ENCODE peak calls at places on chromosomes 11 and 22, in six cellular contexts. B is A549, G is IMR-90, L is heart left ventricle, Z is HCT116, I is adrenal gland. R is an unnamed sample.

GRCh38 chr11:121300313-121300971 is 7.9 kb downstream of the SC5D start:
- DNase-seq in I (no peak), Z (no peak), L (no peak), B (no peak), G (no peak), R (no peak)

GRCh38 chr11:71342951-71343827 is 90.8 kb upstream of the SHANK2 start:
- DNase-seq in Z (peak; percentile 40), L (no peak), I (peak; percentile 86), B (peak; percentile 60), G (peak; percentile 15), R (peak; percentile 14)

GRCh38 chr22:36301384-36301828 is 48.5 kb downstream of the APOL1 start:
- DNase-seq in G (peak; percentile 73), I (peak; percentile 88), B (peak; percentile 70), L (peak; percentile 74), Z (peak; percentile 29), R (peak; percentile 71)

GRCh38 chr22:40482886-40483285 is 112.5 kb downstream of the SGSM3 start:
- DNase-seq in I (no peak), L (no peak), G (no peak), B (no peak), Z (no peak), R (no peak)

GRCh38 chr11:35214792-35215193 is 75.8 kb downstream of the CD44 start:
- DNase-seq in L (no peak), Z (peak; percentile 74), I (no peak), B (peak; percentile 46), G (peak; percentile 97), R (no peak)

GRCh38 chr22:22670076-22670795 is 25.8 kb downstream of the GGTLC2 start:
- DNase-seq in L (no peak), Z (no peak), I (no peak), G (no peak), B (no peak), R (no peak)

GRCh38 chr11:34105957-34106504 is 602 bp downstream of the NAT10 start:
- DNase-seq in G (peak; percentile 18), B (no peak), L (no peak), I (no peak), Z (no peak), R (peak; percentile 78)

GRCh38 chr11:58771458-58771855 is 39.7 kb upstream of the GLYAT start:
- DNase-seq in G (no peak), I (no peak), B (no peak), L (no peak), Z (no peak), R (peak; percentile 55)

GRCh38 chr11:40162901-40163300 is 1296.6 kb downstream of the LRRC4C start:
- DNase-seq in B (no peak), I (no peak), L (no peak), G (no peak), Z (no peak), R (no peak)

GRCh38 chr11:88594274-88594950 is 256.9 kb upstream of the CTSC start:
- DNase-seq in B (no peak), L (no peak), G (no peak), Z (no peak), I (no peak), R (no peak)

GRCh38 chr11:128232588-128232987 is 354.8 kb downstream of the ETS1 start:
- DNase-seq in G (no peak), Z (no peak), L (no peak), I (no peak), B (no peak), R (no peak)

GRCh38 chr11:91156041-91156440 is 933.2 kb upstream of the CHORDC1 start:
- DNase-seq in B (no peak), Z (no peak), G (no peak), I (no peak), L (no peak), R (no peak)

GRCh38 chr11:10701982-10702381 is 8.4 kb upstream of the IRAG1 start:
- DNase-seq in G (peak; percentile 67), L (no peak), I (no peak), B (no peak), Z (no peak), R (no peak)

GRCh38 chr11:112778091-112778889 is 182.9 kb upstream of the NCAM1 start:
- DNase-seq in L (no peak), I (no peak), Z (no peak), G (no peak), B (no peak), R (no peak)

GRCh38 chr11:111327908-111328624 is 29.7 kb downstream of the POU2AF3 start:
- DNase-seq in G (no peak), Z (no peak), B (no peak), I (peak; percentile 67), L (peak; percentile 30), R (no peak)

GRCh38 chr11:87315229-87315628 is 277.5 kb downstream of the TMEM135 start:
- DNase-seq in G (no peak), B (no peak), I (no peak), L (no peak), Z (no peak), R (peak; percentile 48)

GRCh38 chr22:30926706-30927105 is 41.9 kb downstream of the MORC2 start:
- DNase-seq in I (no peak), Z (no peak), B (no peak), L (no peak), G (no peak), R (no peak)

GRCh38 chr11:108498046-108498815 is at the start of gene POGLUT3:
- DNase-seq in G (peak; percentile 49), Z (no peak), L (peak; percentile 57), B (peak; percentile 29), I (peak; percentile 46), R (peak; percentile 77)

GRCh38 chr11:95302211-95302610 is 71.2 kb upstream of the SESN3 start:
- DNase-seq in G (no peak), I (no peak), B (no peak), Z (no peak), L (no peak), R (no peak)

GRCh38 chr11:75524576-75525432 is 937 bp downstream of the GDPD5 start:
- DNase-seq in I (peak; percentile 28), B (no peak), L (peak; percentile 26), Z (no peak), G (peak; percentile 34), R (peak; percentile 66)

GRCh38 chr11:121721961-121722360 is 269.2 kb upstream of the SORL1-AS1 start:
- DNase-seq in Z (no peak), G (no peak), I (no peak), B (no peak), L (no peak), R (no peak)

GRCh38 chr11:108788565-108789199 is 123.8 kb downstream of the DDX10 start:
- DNase-seq in G (peak; percentile 41), Z (peak; percentile 21), I (peak; percentile 33), L (peak; percentile 9), B (peak; percentile 31), R (no peak)

GRCh38 chr22:46360097-46360496 is 24.6 kb downstream of the TRMU start:
- DNase-seq in Z (no peak), B (no peak), L (no peak), G (no peak), I (no peak), R (no peak)

DNA sequence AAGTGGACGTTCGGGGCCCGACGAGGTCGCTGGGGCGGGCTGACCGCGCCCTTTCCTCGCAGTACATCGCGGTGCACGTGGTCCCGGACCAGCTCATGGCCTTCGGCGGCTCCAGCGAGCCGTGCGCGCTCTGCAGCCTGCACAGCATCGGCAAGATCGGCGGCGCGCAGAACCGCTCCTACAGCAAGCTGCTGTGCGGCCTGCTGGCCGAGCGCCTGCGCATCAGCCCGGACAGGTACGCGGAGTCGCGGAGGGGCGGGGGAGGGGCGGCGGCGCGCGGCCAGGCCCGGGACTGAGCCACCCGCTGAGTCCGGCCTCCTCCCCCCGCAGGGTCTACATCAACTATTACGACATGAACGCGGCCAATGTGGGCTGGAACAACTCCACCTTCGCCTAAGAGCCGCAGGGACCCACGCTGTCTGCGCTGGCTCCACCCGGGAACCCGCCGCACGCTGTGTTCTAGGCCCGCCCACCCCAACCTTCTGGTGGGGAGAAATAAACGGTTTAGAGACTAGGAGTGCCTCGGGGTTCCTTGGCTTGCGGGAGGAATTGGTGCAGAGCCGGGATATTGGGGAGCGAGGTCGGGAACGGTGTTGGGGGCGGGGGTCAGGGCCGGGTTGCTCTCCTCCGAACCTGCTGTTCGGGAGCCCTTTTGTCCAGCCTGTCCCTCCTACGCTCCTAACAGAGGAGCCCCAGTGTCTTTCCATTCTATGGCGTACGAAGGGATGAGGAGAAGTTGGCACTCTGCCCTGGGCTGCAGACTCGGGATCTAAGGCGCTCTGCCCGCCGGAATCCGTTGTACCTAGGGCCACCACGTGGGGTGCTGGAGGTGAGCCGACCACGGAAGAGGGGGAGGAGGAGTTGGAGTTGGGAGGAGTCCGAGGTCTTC is 771 bp downstream of the MIF start:
- DNase-seq in G (peak; percentile 63), L (peak; percentile 44), Z (peak; percentile 76), B (peak; percentile 85), I (peak; percentile 88), R (peak; percentile 82)
- TF ChIP-seq POLR2A in G (no peak), L (no peak), Z (no peak), B (peak; percentile 27), I (no peak), R (no peak)

GRCh38 chr11:69969890-69970784 is 108.0 kb upstream of the ANO1 start:
- DNase-seq in I (no peak), Z (no peak), B (no peak), L (no peak), G (no peak), R (peak; percentile 33)

GRCh38 chr11:69974528-69974927 is 103.6 kb upstream of the ANO1 start:
- DNase-seq in Z (no peak), L (no peak), G (no peak), B (no peak), I (no peak), R (no peak)

GRCh38 chr11:69972351-69972802 is 105.7 kb upstream of the ANO1 start:
- DNase-seq in G (no peak), Z (no peak), I (no peak), L (no peak), B (no peak), R (no peak)

GRCh38 chr11:69970785-69971535 is 107.2 kb upstream of the ANO1 start:
- DNase-seq in G (no peak), I (no peak), B (no peak), Z (no peak), L (no peak), R (no peak)

DNA sequence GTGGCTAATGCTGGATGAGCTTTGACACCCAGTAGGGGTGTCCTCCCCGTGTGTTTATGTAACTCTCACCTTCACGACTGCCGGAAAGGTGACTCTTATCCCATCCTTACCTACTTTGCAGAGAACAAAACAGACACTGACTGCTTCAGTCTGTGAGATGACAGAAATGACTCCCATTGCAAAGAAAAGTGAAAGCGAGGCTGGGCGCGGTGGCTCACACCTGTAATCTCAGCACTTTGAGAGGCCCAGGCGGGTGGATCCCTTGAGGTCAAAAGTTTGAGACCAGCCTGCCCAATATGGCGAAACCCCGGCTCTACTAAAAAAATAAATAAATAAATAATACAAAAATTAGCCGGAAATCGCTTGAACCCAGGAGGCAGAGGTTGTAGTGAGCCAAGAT is 106.4 kb upstream of the ANO1 start:
- DNase-seq in G (no peak), B (no peak), I (no peak), Z (no peak), L (no peak), R (no peak)
- TF ChIP-seq POLR2A in G (no peak), B (no peak), I (no peak), Z (no peak), L (no peak), R (no peak)

GRCh38 chr22:19848298-19849224 is 6.1 kb downstream of the GNB1L start:
- DNase-seq in G (no peak), L (no peak), I (peak; percentile 79), B (peak; percentile 20), Z (peak; percentile 32), R (no peak)
- TF ChIP-seq POLR2A in G (no peak), L (no peak), I (no peak), B (no peak), Z (no peak), R (peak; percentile 22)

DNA sequence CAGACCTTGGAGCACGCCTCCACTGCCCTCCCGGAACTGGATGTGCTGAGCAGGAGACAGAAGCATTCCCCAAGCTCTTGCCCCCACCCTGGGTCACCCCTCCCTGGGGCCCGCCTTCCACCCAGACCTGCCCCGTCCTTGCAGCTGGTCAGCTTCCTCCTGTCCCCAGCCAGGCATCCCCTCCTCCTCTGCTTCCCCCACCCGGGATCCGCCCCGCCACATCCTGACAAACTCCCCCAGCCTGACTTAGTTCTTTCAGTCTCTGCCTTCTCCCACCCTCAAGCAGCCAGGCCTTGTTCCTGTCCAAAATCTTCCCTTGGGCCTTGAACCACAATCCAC is 1.1 kb upstream of the PLXNB2 start:
- DNase-seq in G (peak; percentile 40), L (peak; percentile 94), I (peak; percentile 92), Z (no peak), B (peak; percentile 50), R (no peak)
- TF ChIP-seq POLR2A in G (no peak), L (no peak), I (peak; percentile 71), Z (no peak), B (no peak), R (no peak)

R was measured in erythroblast.